ENCODE peak calls at places on chromosomes 13 and 19, in seven cellular contexts. T, R, M, P, I, N and B are unnamed samples.

GRCh38 chr13:112072531-112073244 is 5.7 kb downstream of the SOX1 start:
- DNase-seq in T (peak), R (no peak), M (no peak), P (peak), I (no peak), N (no peak), B (no peak)

GRCh38 chr13:67366533-67366932 is 136.4 kb upstream of the PCDH9 start:
- DNase-seq in T (no peak), R (no peak), M (no peak), P (no peak), I (no peak), N (no peak), B (no peak)

GRCh38 chr19:32945260-32945659 is 26.5 kb downstream of the CEP89 start:
- DNase-seq in T (no peak), R (no peak), M (no peak), P (no peak), I (no peak), N (no peak), B (no peak)

GRCh38 chr19:17058236-17058635 is 17.0 kb downstream of the HAUS8 start:
- DNase-seq in T (no peak), R (no peak), M (no peak), P (no peak), I (peak), N (no peak), B (no peak)

GRCh38 chr19:48295458-48295857 is 25.6 kb downstream of the ZNF114 start:
- DNase-seq in T (no peak), R (no peak), M (no peak), P (no peak), I (no peak), N (no peak), B (no peak)

GRCh38 chr19:55340784-55341147 is 1.1 kb downstream of the KMT5C start:
- DNase-seq in T (no peak), R (no peak), M (no peak), P (peak), I (no peak), N (no peak), B (no peak)

GRCh38 chr13:57823704-57824103 is 192.2 kb downstream of the PCDH17 start:
- DNase-seq in T (no peak), R (no peak), M (no peak), P (no peak), I (no peak), N (no peak), B (no peak)

GRCh38 chr13:98155475-98156111 is 12.7 kb downstream of the FARP1 start:
- DNase-seq in T (no peak), R (no peak), M (no peak), P (no peak), I (peak), N (no peak), B (no peak)

GRCh38 chr13:106145997-106146864 is 389.2 kb downstream of the EFNB2 start:
- DNase-seq in T (no peak), R (no peak), M (no peak), P (peak), I (no peak), N (no peak), B (no peak)

GRCh38 chr19:33227242-33227650 is 1.6 kb upstream of the SLC7A10 start:
- DNase-seq in T (peak), R (no peak), M (no peak), P (no peak), I (peak), N (no peak), B (no peak)

GRCh38 chr13:27967203-27967735 is 1.8 kb downstream of the CDX2 start:
- DNase-seq in T (no peak), R (peak), M (no peak), P (no peak), I (no peak), N (no peak), B (no peak)

GRCh38 chr19:5253403-5254110 is 87.1 kb downstream of the PTPRS start:
- DNase-seq in T (no peak), R (no peak), M (no peak), P (no peak), I (peak), N (no peak), B (no peak)

GRCh38 chr19:2329162-2329505 is 650 bp downstream of the SPPL2B start:
- DNase-seq in T (no peak), R (no peak), M (no peak), P (no peak), I (no peak), N (no peak), B (no peak)

GRCh38 chr19:7831452-7831851 is 1.4 kb downstream of the EVI5L start:
- DNase-seq in T (no peak), R (peak), M (no peak), P (peak), I (peak), N (no peak), B (peak)

GRCh38 chr19:20558011-20558410 is 7.6 kb downstream of the ZNF737 start:
- DNase-seq in T (peak), R (no peak), M (no peak), P (no peak), I (no peak), N (no peak), B (no peak)

GRCh38 chr19:52527954-52528326 is 472 bp downstream of the ZNF808 start:
- DNase-seq in T (peak), R (no peak), M (no peak), P (peak), I (no peak), N (no peak), B (no peak)

GRCh38 chr13:40376296-40376849 is 290.1 kb downstream of the FOXO1 start:
- DNase-seq in T (no peak), R (no peak), M (no peak), P (no peak), I (no peak), N (no peak), B (no peak)

GRCh38 chr19:10617409-10618121 is 7.8 kb upstream of the SLC44A2 start:
- DNase-seq in T (no peak), R (no peak), M (no peak), P (no peak), I (peak), N (peak), B (peak)

GRCh38 chr19:12293771-12294307 is 844 bp downstream of the ZNF44 start:
- DNase-seq in T (peak), R (peak), M (peak), P (peak), I (peak), N (no peak), B (peak)

GRCh38 chr19:17794731-17795494 is at the start of gene B3GNT3:
- DNase-seq in T (peak), R (peak), M (no peak), P (peak), I (no peak), N (no peak), B (peak)

GRCh38 chr19:11964496-11964857 is 363 bp upstream of the ZNF763 start:
- DNase-seq in T (peak), R (no peak), M (no peak), P (no peak), I (no peak), N (no peak), B (no peak)

GRCh38 chr19:47122359-47123335 is 8.0 kb upstream of the SAE1 start:
- DNase-seq in T (no peak), R (no peak), M (no peak), P (peak), I (peak), N (no peak), B (peak)

GRCh38 chr19:41001243-41001971 is 10.3 kb downstream of the CYP2B6 start:
- DNase-seq in T (no peak), R (no peak), M (no peak), P (no peak), I (no peak), N (no peak), B (no peak)

GRCh38 chr13:90839061-90839460 is 508.4 kb upstream of the MIR17HG start:
- DNase-seq in T (no peak), R (no peak), M (no peak), P (no peak), I (no peak), N (no peak), B (peak)

GRCh38 chr13:114099918-114100445 is 32.4 kb downstream of the RASA3 start:
- DNase-seq in T (peak), R (no peak), M (no peak), P (peak), I (peak), N (no peak), B (no peak)

GRCh38 chr13:99558570-99559180 is 57.4 kb downstream of the TM9SF2 start:
- DNase-seq in T (no peak), R (no peak), M (no peak), P (no peak), I (peak), N (no peak), B (no peak)

GRCh38 chr19:41978470-41978869 is 15.6 kb downstream of the ATP1A3 start:
- DNase-seq in T (no peak), R (no peak), M (no peak), P (no peak), I (no peak), N (no peak), B (no peak)

GRCh38 chr13:44543424-44543823 is 32.7 kb downstream of the TSC22D1 start:
- DNase-seq in T (no peak), R (no peak), M (no peak), P (no peak), I (no peak), N (no peak), B (no peak)

GRCh38 chr13:103272770-103273169 is 206.6 kb upstream of the SLC10A2 start:
- DNase-seq in T (no peak), R (no peak), M (no peak), P (no peak), I (peak), N (no peak), B (peak)

GRCh38 chr19:56294557-56294956 is 20.1 kb downstream of the ZSCAN5A start:
- DNase-seq in T (no peak), R (no peak), M (no peak), P (no peak), I (peak), N (no peak), B (peak)

GRCh38 chr19:41877490-41877876 is 404 bp downstream of the CD79A start:
- DNase-seq in T (no peak), R (no peak), M (no peak), P (no peak), I (no peak), N (no peak), B (no peak)

GRCh38 chr19:9711815-9712214 is 36.9 kb upstream of the ZNF562 start:
- DNase-seq in T (no peak), R (no peak), M (no peak), P (no peak), I (no peak), N (no peak), B (no peak)

GRCh38 chr19:43783636-43784035 is 2.9 kb upstream of the KCNN4 start:
- DNase-seq in T (no peak), R (no peak), M (no peak), P (no peak), I (no peak), N (no peak), B (no peak)

GRCh38 chr13:113629814-113630213 is 28.2 kb downstream of the ATP4B start:
- DNase-seq in T (peak), R (no peak), M (no peak), P (no peak), I (no peak), N (no peak), B (no peak)

GRCh38 chr19:30326076-30326710 is 46.0 kb upstream of the ZNF536 start:
- DNase-seq in T (peak), R (no peak), M (no peak), P (no peak), I (no peak), N (no peak), B (no peak)

GRCh38 chr19:10408511-10409291 is 5.4 kb upstream of the CDC37 start:
- DNase-seq in T (no peak), R (no peak), M (no peak), P (no peak), I (no peak), N (no peak), B (no peak)

GRCh38 chr19:13100031-13100588 is 2.5 kb downstream of the LYL1 start:
- DNase-seq in T (no peak), R (no peak), M (no peak), P (no peak), I (no peak), N (no peak), B (no peak)

GRCh38 chr19:51123381-51124186 is 1.1 kb upstream of the SIGLEC9 start:
- DNase-seq in T (no peak), R (peak), M (no peak), P (no peak), I (no peak), N (no peak), B (no peak)

GRCh38 chr13:31495336-31495735 is 244.0 kb upstream of the RXFP2 start:
- DNase-seq in T (no peak), R (no peak), M (no peak), P (no peak), I (no peak), N (no peak), B (no peak)

DNA sequence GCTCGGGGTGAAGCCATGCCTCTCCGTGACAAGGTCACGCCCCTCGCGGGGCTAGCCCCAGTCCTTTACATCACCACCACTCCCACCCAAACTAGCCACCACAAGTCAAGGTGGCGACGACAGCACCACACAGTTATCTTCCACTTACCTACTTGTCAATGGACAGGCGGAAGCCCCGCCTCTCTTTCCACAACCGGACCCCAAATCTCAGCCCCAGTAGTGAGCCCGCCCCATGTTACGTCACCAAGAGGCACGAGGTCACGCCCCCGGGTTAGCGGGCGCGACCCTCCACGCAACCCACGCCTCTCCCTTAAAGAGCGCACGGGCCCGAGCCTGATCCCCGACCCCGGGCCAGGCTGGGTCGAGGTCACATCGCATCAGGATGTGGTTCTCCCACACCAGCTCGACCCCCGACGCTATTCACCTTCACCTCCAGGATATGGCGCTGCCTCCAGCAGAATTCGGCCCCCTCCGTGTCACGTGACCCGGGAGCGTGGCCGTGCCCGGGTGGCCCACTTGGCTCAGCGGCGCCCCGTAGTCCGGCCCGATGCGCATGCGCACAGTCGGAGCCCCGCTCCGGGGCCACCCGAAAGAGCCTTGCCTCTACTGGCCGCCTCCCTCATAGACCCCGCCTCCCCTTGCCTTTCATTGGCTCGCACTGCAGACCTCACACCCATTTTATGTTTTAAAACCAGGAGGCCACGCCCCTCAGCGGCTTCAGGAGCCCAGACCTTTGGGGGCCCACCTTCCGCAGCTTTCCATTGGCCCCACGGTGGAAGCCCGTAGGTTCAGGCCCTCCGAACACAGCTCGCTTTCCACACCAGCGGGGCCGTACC is 18.2 kb downstream of the SYDE1 start:
- DNase-seq in T (peak), R (peak), M (peak), P (peak), I (peak), N (peak), B (peak)
- TF ChIP-seq CTCF in T (no peak), R (no peak), M (peak), P (no peak), I (no peak), N (peak), B (no peak)

GRCh38 chr13:37313383-37313782 is 207.9 kb upstream of the CSNK1A1L start:
- DNase-seq in T (no peak), R (no peak), M (no peak), P (no peak), I (peak), N (peak), B (peak)
- H3K27ac ChIP-seq in T (no peak), R (no peak), M (no peak), P (no peak), I (peak), N (peak), B (peak)

DNA sequence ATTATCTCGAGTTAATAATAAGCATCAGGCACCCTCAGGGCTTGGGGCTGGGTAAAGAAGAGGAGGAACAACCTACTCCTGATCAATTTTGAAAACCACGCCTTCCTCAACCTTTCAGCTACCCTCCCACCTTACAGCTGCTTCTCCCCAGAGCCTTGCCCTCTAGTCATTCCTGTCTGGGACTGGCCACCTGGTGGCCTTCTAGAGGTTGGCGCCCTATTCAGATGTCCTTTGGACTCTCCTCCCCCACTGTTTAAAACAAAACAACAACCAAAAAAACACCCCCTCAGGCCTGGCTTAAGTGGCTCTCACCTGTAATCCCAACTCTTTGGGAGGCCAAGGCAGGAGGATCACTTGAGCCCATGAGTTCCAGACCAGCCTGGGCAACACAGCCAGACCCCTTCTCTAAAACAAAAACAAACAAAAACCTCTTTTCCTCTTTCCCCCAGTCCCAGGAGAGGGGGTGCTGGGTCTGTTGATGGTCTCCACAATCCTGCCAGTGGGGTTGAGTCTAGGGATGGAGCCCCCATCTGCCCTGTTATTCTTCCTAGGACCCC is 62.3 kb downstream of the CCDC70 start:
- DNase-seq in T (no peak), R (peak), M (no peak), P (no peak), I (no peak), N (no peak), B (peak)
- TF ChIP-seq CTCF in T (no peak), R (peak), M (no peak), P (peak), I (peak), N (peak), B (no peak)

GRCh38 chr13:101447852-101448251 is 4.6 kb upstream of the ITGBL1 start:
- DNase-seq in T (no peak), R (no peak), M (no peak), P (no peak), I (peak), N (no peak), B (no peak)
- H3K27ac ChIP-seq in T (no peak), R (no peak), M (no peak), P (no peak), I (no peak), N (no peak), B (no peak)

GRCh38 chr19:35270381-35270811 is 1.6 kb downstream of the USF2 start:
- DNase-seq in T (no peak), R (no peak), M (no peak), P (no peak), I (no peak), N (no peak), B (no peak)
- TF ChIP-seq CTCF in T (no peak), R (no peak), M (no peak), P (no peak), I (no peak), N (no peak), B (no peak)

GRCh38 chr19:45613926-45614725 is 12.1 kb upstream of the GPR4 start:
- DNase-seq in T (no peak), R (peak), M (no peak), P (no peak), I (peak), N (peak), B (peak)
- H3K27ac ChIP-seq in T (no peak), R (peak), M (peak), P (no peak), I (peak), N (peak), B (peak)

DNA sequence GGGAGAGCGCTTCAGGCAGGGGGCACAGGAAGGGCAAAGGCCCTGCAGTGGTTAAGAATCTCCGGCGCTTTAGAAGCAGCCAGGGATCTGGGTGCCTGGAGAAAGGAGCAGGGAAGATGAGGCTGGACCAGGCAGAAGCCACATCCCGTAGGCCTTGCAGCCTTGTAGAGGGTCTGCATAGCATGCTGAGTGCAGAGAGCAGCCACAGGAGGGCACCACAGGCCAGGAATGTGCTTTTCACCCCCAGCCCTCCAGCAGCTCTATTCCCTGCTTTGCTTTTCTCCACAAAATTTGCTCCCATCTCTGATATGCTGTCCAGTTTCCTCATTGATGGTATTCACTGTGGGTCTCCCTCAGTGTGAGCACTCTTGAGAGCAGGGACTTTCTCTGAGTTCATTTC is 5.7 kb downstream of the WDR62 start:
- DNase-seq in T (peak), R (peak), M (no peak), P (peak), I (peak), N (peak), B (peak)
- TF ChIP-seq CTCF in T (peak), R (peak), M (peak), P (peak), I (peak), N (peak), B (peak)

GRCh38 chr13:43089912-43090498 is 66.6 kb downstream of the DNAJC15 start:
- DNase-seq in T (no peak), R (no peak), M (no peak), P (no peak), I (no peak), N (no peak), B (no peak)
- H3K27ac ChIP-seq in T (no peak), R (no peak), M (no peak), P (no peak), I (no peak), N (no peak), B (no peak)